ENCODE peak calls at places on chromosome 13, in four cellular contexts. A is K562, C is HepG2, R is GM12878. U is an unnamed sample.

GRCh38 chr13:82688400-82688999 is 1193.8 kb downstream of the SLITRK1 start:
- DNase-seq in A (no peak), C (no peak), R (no peak), U (no peak)

GRCh38 chr13:98307744-98308524 is 130.9 kb upstream of the RNF113B start:
- DNase-seq in A (no peak), C (no peak), R (no peak), U (no peak)

GRCh38 chr13:73970413-73971055 is 163.7 kb downstream of the KLF12 start:
- DNase-seq in A (no peak), C (no peak), R (no peak), U (no peak)

GRCh38 chr13:37617162-37617561 is 18.6 kb upstream of the POSTN start:
- DNase-seq in A (no peak), C (no peak), R (no peak), U (no peak)

GRCh38 chr13:98813993-98814392 is 61.5 kb upstream of the SLC15A1 start:
- DNase-seq in A (no peak), C (no peak), R (no peak), U (peak)

GRCh38 chr13:83943530-83944279 is 61.4 kb upstream of the SLITRK1 start:
- DNase-seq in A (no peak), C (peak), R (no peak), U (peak)

GRCh38 chr13:75946746-75947397 is 310.7 kb downstream of the LMO7 start:
- DNase-seq in A (no peak), C (no peak), R (no peak), U (no peak)

GRCh38 chr13:43016226-43016625 is 7.2 kb upstream of the DNAJC15 start:
- DNase-seq in A (no peak), C (no peak), R (no peak), U (no peak)

GRCh38 chr13:44576396-44577235 is 486 bp upstream of the TSC22D1 start:
- DNase-seq in A (peak), C (no peak), R (no peak), U (peak)

GRCh38 chr13:99265823-99266426 is 7.7 kb upstream of the GPR18 start:
- DNase-seq in A (peak), C (peak), R (no peak), U (peak)

GRCh38 chr13:60226507-60226906 is 62.8 kb upstream of the DIAPH3 start:
- DNase-seq in A (peak), C (peak), R (no peak), U (peak)

GRCh38 chr13:88217372-88217771 is 546.2 kb downstream of the SLITRK5 start:
- DNase-seq in A (no peak), C (no peak), R (no peak), U (no peak)

GRCh38 chr13:35768126-35768525 is 291.6 kb upstream of the MAB21L1 start:
- DNase-seq in A (no peak), C (no peak), R (no peak), U (no peak)

GRCh38 chr13:100399455-100399854 is 189.1 kb downstream of the GGACT start:
- DNase-seq in A (no peak), C (no peak), R (no peak), U (no peak)

GRCh38 chr13:104206450-104207044 is 1140.3 kb upstream of the SLC10A2 start:
- DNase-seq in A (no peak), C (no peak), R (no peak), U (no peak)

GRCh38 chr13:26707122-26708006 is 53.2 kb downstream of the GPR12 start:
- DNase-seq in A (peak), C (peak), R (no peak), U (peak)

GRCh38 chr13:36038785-36039415 is 92.3 kb downstream of the DCLK1 start:
- DNase-seq in A (no peak), C (no peak), R (no peak), U (no peak)

GRCh38 chr13:100302391-100302790 is 213.5 kb downstream of the PCCA start:
- DNase-seq in A (no peak), C (no peak), R (no peak), U (no peak)

GRCh38 chr13:106533101-106533939 is 2.1 kb downstream of the EFNB2 start:
- DNase-seq in A (no peak), C (peak), R (no peak), U (no peak)
- TF ChIP-seq SP1 in A (no peak), C (no peak), R (no peak), U (no peak)

GRCh38 chr13:95156208-95156607 is 145.0 kb downstream of the ABCC4 start:
- DNase-seq in A (no peak), C (peak), R (no peak), U (no peak)

GRCh38 chr13:95153647-95154405 is 147.4 kb downstream of the ABCC4 start:
- DNase-seq in A (no peak), C (no peak), R (no peak), U (no peak)

GRCh38 chr13:95155504-95155903 is 145.7 kb downstream of the ABCC4 start:
- DNase-seq in A (no peak), C (no peak), R (no peak), U (no peak)

GRCh38 chr13:95155093-95155492 is 146.2 kb downstream of the ABCC4 start:
- DNase-seq in A (no peak), C (no peak), R (no peak), U (no peak)

GRCh38 chr13:95154441-95154886 is 146.8 kb downstream of the ABCC4 start:
- DNase-seq in A (no peak), C (no peak), R (no peak), U (no peak)
- TF ChIP-seq FOXK2 in A (no peak), C (no peak), R (no peak), U (no peak)

GRCh38 chr13:34044660-34045080 is 226.7 kb downstream of the RFC3 start:
- DNase-seq in A (no peak), C (no peak), R (no peak), U (no peak)

GRCh38 chr13:34046457-34046856 is 228.5 kb downstream of the RFC3 start:
- DNase-seq in A (no peak), C (no peak), R (no peak), U (no peak)

GRCh38 chr13:34044041-34044440 is 226.1 kb downstream of the RFC3 start:
- DNase-seq in A (no peak), C (no peak), R (no peak), U (no peak)

GRCh38 chr13:34048652-34049051 is 230.7 kb downstream of the RFC3 start:
- DNase-seq in A (no peak), C (no peak), R (no peak), U (no peak)
- TF ChIP-seq SP1 in A (no peak), C (no peak), R (no peak), U (no peak)

GRCh38 chr13:49253997-49254396 is 6.3 kb downstream of the CDADC1 start:
- DNase-seq in A (no peak), C (no peak), R (no peak), U (no peak)

GRCh38 chr13:49246850-49247721 is 639 bp upstream of the CDADC1 start:
- DNase-seq in A (no peak), C (no peak), R (no peak), U (no peak)

GRCh38 chr13:49247722-49248432 is at the start of gene CDADC1:
- DNase-seq in A (peak), C (peak), R (peak), U (peak)

GRCh38 chr13:49253310-49253709 is 5.6 kb downstream of the CDADC1 start:
- DNase-seq in A (no peak), C (no peak), R (no peak), U (no peak)

DNA sequence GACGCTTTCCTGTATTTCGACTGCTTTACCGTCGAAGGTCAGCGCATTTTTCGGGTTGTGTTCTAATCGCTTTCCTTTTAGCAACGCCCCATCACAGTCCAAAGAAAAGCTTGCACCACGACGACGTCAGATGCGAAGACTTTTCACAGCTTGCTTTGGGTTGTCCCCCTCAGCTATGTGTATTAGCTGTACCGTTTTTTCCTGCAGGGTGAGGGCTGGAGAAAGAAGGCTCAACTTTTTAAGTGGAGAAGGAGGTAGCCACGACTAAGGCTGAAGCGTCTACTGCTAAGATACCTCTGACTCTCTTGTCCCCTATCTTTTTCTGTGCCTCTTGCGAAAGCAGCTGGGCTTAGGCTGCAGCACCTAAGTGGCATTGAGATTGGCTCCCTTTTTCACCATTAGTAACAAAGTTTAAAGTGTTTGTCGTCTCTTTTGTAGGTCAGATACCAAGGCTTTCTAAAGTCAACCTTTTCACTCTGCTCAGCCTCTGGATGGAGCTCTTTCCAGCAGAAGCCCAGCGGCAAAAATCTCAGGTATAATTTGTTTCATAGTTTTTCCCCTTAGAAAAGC is 793 bp downstream of the CDADC1 start:
- DNase-seq in A (no peak), C (peak), R (no peak), U (peak)
- TF ChIP-seq FOXK2 in A (no peak), C (no peak), R (no peak), U (no peak)

GRCh38 chr13:25575562-25575961 is 203.8 kb downstream of the ATP8A2 start:
- DNase-seq in A (no peak), C (no peak), R (no peak), U (no peak)
- TF ChIP-seq SP1 in A (no peak), C (no peak), R (no peak), U (no peak)

GRCh38 chr13:48144413-48145035 is 49.6 kb upstream of the MED4 start:
- DNase-seq in A (no peak), C (no peak), R (no peak), U (no peak)
- TF ChIP-seq FOXK2 in A (no peak), C (no peak), R (no peak), U (no peak)

GRCh38 chr13:72397265-72397664 is 330.2 kb downstream of the MZT1 start:
- DNase-seq in A (no peak), C (no peak), R (no peak), U (no peak)
- TF ChIP-seq SP1 in A (no peak), C (no peak), R (no peak), U (no peak)

GRCh38 chr13:110722971-110723370 is 9.5 kb downstream of the ING1 start:
- DNase-seq in A (no peak), C (no peak), R (no peak), U (no peak)

GRCh38 chr13:110731072-110731471 is 17.6 kb downstream of the ING1 start:
- DNase-seq in A (no peak), C (no peak), R (no peak), U (no peak)

GRCh38 chr13:110723598-110723997 is 10.1 kb downstream of the ING1 start:
- DNase-seq in A (no peak), C (no peak), R (no peak), U (no peak)

DNA sequence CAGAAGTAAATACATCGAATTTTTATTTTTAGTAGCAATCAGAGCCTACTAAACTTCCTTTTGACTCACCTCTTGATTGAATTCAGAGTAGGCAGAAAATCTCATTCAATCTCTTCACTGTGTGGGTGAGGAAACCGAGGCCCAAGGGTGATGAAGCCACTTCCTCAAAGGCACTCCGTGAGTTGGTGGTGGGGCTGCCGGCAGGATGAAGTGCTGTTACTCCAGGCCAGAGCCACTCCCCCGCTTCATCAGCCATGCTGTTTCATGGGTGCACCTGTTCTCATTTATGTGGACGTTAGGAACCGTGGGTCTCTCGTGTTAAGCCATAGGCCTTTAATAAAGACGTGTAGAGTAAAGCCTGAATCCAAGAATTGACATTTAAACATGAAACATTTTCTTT is 13.2 kb downstream of the ING1 start:
- DNase-seq in A (no peak), C (no peak), R (no peak), U (no peak)
- TF ChIP-seq FOXK2 in A (no peak), C (no peak), R (no peak), U (no peak)

GRCh38 chr13:112670118-112670517 is 19.7 kb upstream of the ATP11A start:
- DNase-seq in A (no peak), C (peak), R (no peak), U (no peak)

GRCh38 chr13:112671359-112671758 is 18.5 kb upstream of the ATP11A start:
- DNase-seq in A (no peak), C (no peak), R (no peak), U (no peak)

GRCh38 chr13:112674412-112675383 is 15.1 kb upstream of the ATP11A start:
- DNase-seq in A (no peak), C (no peak), R (no peak), U (no peak)

GRCh38 chr13:112670864-112671263 is 19.0 kb upstream of the ATP11A start:
- DNase-seq in A (no peak), C (no peak), R (no peak), U (no peak)

GRCh38 chr13:112672651-112673284 is 17.1 kb upstream of the ATP11A start:
- DNase-seq in A (no peak), C (no peak), R (no peak), U (no peak)
- TF ChIP-seq SP1 in A (no peak), C (no peak), R (no peak), U (no peak)

GRCh38 chr13:29501674-29502073 is 93.8 kb downstream of the SLC7A1 start:
- DNase-seq in A (no peak), C (no peak), R (no peak), U (no peak)
- TF ChIP-seq FOXK2 in A (no peak), C (no peak), R (no peak), U (no peak)

U was measured in HEK293T.